ENCODE peak calls at places on chromosomes 7 and 10, in six cellular contexts. V is aorta; H is heart left ventricle; L is cardiac fibroblast; T is CD4-positive, CD25-positive, alpha-beta regulatory T cell; J is uterus. R is an unnamed sample.

GRCh38 chr7:12229046-12229445 is 18.0 kb downstream of the TMEM106B start:
- DNase-seq in H (no peak), V (no peak), J (no peak), L (peak), T (no peak), R (no peak)

GRCh38 chr7:130875265-130875741 is 141.3 kb upstream of the KLF14 start:
- DNase-seq in L (peak), T (peak), V (no peak), J (no peak), H (no peak), R (peak)

GRCh38 chr10:61130366-61130765 is 186.4 kb upstream of the RHOBTB1 start:
- DNase-seq in L (no peak), H (no peak), V (no peak), J (no peak), T (no peak), R (no peak)

GRCh38 chr7:150976529-150977381 is 1.4 kb downstream of the KCNH2 start:
- DNase-seq in L (no peak), J (peak), T (no peak), V (no peak), H (peak), R (no peak)

GRCh38 chr7:36723951-36724664 is at the start of gene AOAH:
- DNase-seq in T (peak), J (no peak), L (no peak), V (peak), H (peak), R (peak)

GRCh38 chr7:117323877-117324699 is 1.2 kb upstream of the WNT2 start:
- DNase-seq in H (peak), J (peak), T (peak), L (peak), V (peak), R (no peak)

GRCh38 chr10:61153766-61154165 is 209.8 kb upstream of the RHOBTB1 start:
- DNase-seq in J (no peak), H (no peak), T (no peak), L (peak), V (no peak), R (no peak)

GRCh38 chr7:22662490-22663145 is 64.4 kb upstream of the IL6 start:
- DNase-seq in J (no peak), L (no peak), T (no peak), V (no peak), H (no peak), R (no peak)

GRCh38 chr7:65317372-65317771 is 56.3 kb upstream of the ZNF92 start:
- DNase-seq in V (no peak), T (no peak), H (no peak), L (no peak), J (no peak), R (no peak)

GRCh38 chr10:124105594-124105993 is 12.2 kb upstream of the CHST15 start:
- DNase-seq in L (no peak), V (no peak), T (no peak), H (no peak), J (no peak), R (no peak)

GRCh38 chr7:949021-949934 is 5.2 kb downstream of the ADAP1 start:
- DNase-seq in L (no peak), J (no peak), H (no peak), T (no peak), V (peak), R (peak)

GRCh38 chr7:7917593-7917992 is 51.0 kb upstream of the GLCCI1 start:
- DNase-seq in V (no peak), H (no peak), L (no peak), J (no peak), T (no peak), R (no peak)

GRCh38 chr10:123284022-123284421 is 129.8 kb downstream of the BUB3 start:
- DNase-seq in H (no peak), V (no peak), J (no peak), T (peak), L (no peak), R (no peak)

GRCh38 chr10:133131053-133131452 is 29.0 kb upstream of the KNDC1 start:
- DNase-seq in V (peak), T (no peak), L (no peak), H (no peak), J (peak), R (no peak)

DNA sequence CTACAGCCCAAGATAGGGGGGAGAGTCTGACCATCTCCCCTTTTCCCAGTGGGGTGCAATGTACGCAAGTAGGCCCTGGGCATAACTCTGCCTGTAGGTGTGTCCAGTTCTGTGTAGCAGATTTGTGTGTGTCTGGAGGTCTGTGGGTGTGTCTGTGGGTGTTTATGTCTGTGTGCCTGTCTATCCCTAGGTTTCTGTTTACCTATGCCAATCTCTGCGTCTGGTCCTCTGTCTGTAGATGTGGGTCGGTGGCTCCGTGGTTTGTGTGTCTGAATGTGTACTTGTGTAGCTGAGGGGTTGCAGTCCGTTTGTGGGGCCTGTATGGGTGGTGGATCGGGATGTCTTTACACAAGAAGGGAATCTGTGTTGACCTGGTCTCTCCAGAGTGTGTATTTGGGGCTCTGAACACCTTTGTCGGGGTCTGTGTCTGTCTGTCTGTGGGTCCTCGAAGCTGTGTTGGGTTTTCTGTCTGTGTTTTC is 948 bp downstream of the NYAP1 start:
- DNase-seq in T (no peak), V (no peak), L (no peak), J (no peak), H (no peak), R (no peak)
- H3K4me3 ChIP-seq in T (no peak), V (no peak), L (no peak), J (peak), H (no peak), R (no peak)

GRCh38 chr7:78863248-78863647 is 590.2 kb downstream of the MAGI2 start:
- DNase-seq in H (no peak), L (no peak), T (no peak), J (no peak), V (no peak), R (no peak)

DNA sequence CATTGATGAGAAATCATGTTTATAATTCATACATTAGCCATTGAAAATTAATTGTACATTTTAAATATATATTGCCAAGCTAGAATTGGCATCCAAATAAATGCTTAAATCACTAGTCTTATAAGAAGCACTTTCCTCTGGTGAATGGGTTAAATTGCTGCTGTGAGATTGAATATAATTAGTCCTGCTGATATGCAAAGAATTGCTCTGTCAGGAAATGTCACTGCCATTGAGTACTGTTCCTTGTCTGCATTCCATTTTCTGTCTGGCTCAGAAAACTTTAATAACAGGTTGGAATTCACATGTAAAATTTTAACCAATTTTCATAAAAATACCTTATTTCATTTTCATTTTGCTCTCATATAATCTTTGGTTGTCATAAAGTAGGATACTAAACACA is 589.1 kb downstream of the MAGI2 start:
- DNase-seq in L (no peak), T (no peak), H (no peak), V (no peak), J (no peak), R (no peak)
- H3K4me3 ChIP-seq in L (no peak), T (no peak), H (no peak), V (no peak), J (no peak), R (no peak)

GRCh38 chr10:120978589-120979252 is 127.6 kb downstream of the WDR11 start:
- DNase-seq in L (no peak), J (peak), V (no peak), H (no peak), T (no peak), R (no peak)
- H3K4me3 ChIP-seq in L (no peak), J (peak), V (no peak), H (no peak), T (no peak), R (peak)

GRCh38 chr10:130301026-130301892 is 165.1 kb downstream of the GLRX3 start:
- DNase-seq in L (peak), J (no peak), V (peak), T (peak), H (no peak), R (no peak)
- H3K4me3 ChIP-seq in L (no peak), J (no peak), V (peak), T (peak), H (peak), R (peak)

DNA sequence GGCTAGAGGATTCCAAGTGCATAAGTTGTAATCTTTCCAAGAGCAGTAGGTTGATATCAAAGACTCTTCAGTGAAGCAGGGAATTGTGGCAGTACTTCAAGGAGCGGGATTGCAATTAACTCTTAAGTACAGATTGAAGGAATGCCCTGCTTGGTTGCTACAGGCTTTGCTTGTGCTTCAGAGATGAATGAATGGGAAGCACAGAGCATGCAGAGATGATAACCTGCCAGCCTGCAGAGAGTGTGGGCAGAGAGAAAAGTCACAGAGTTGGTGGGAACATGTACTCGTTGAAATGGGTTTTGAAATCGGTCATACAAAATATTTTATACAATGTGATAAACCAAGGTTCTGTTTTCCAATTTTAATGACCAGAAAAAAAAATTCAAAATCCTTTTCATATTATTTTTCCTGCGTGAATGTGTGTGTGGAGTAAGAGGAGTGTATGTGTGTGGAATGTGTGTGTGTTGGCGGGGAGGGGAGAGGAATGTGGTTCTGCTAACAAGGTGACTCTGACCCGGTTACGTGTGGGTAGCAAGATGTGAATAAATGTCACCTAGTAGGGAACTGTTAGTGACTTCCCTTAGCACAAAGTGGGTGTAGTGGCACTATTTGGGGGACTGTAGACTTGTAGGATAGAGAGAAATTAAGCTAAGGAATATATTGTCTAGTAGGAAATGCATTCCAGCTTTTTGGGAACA is 697.8 kb downstream of the GATA3 start:
- DNase-seq in J (no peak), L (no peak), H (no peak), V (no peak), T (no peak), R (no peak)
- H3K4me3 ChIP-seq in J (no peak), L (no peak), H (no peak), V (no peak), T (no peak), R (no peak)

GRCh38 chr7:26372211-26372610 is 80.5 kb downstream of the SNX10 start:
- DNase-seq in L (no peak), V (no peak), T (no peak), H (no peak), J (no peak), R (no peak)

GRCh38 chr7:26369519-26370385 is 78.1 kb downstream of the SNX10 start:
- DNase-seq in T (peak), L (peak), H (peak), J (no peak), V (no peak), R (no peak)

GRCh38 chr7:26374665-26375373 is 83.2 kb downstream of the SNX10 start:
- DNase-seq in H (no peak), V (no peak), J (no peak), L (no peak), T (no peak), R (no peak)

GRCh38 chr7:26375604-26376207 is 84.0 kb downstream of the SNX10 start:
- DNase-seq in L (no peak), J (no peak), H (no peak), V (no peak), T (peak), R (no peak)

GRCh38 chr7:26372738-26373137 is 81.1 kb downstream of the SNX10 start:
- DNase-seq in J (no peak), H (no peak), V (no peak), T (no peak), L (no peak), R (no peak)
- H3K4me3 ChIP-seq in J (no peak), H (no peak), V (no peak), T (no peak), L (no peak), R (no peak)

DNA sequence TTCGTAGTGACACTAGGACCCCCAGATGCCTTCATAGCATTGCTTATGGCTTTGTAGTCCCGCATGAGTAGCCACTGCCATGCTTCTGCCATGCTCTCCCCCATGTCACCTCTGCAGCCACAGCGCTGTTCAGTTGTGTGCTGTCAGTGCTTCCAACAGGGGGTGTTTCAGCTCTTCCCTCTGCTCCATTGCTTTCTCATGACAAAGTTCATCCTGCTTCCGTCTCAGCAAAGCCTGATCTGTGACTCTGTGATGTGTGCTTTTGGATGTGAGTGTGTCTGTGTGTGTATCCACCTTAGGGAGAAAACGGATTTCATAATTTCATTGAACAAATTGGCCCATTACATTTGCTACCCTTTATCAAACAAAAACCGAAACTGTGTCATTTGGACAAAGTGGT is 134.9 kb upstream of the SAMD8 start:
- DNase-seq in L (no peak), H (no peak), J (no peak), T (no peak), V (no peak), R (no peak)
- H3K4me3 ChIP-seq in L (no peak), H (no peak), J (no peak), T (no peak), V (no peak), R (no peak)

GRCh38 chr10:100286051-100287033 is at the start of gene BLOC1S2:
- DNase-seq in J (peak), T (peak), L (peak), V (peak), H (peak), R (peak)
- H3K4me3 ChIP-seq in J (peak), T (peak), L (peak), V (peak), H (peak), R (peak)

GRCh38 chr10:6578221-6579192 is 1.6 kb downstream of the PRKCQ start:
- DNase-seq in T (peak), J (no peak), V (no peak), L (no peak), H (no peak), R (no peak)

GRCh38 chr10:6579904-6580278 is at the start of gene PRKCQ:
- DNase-seq in J (no peak), L (peak), T (no peak), H (no peak), V (no peak), R (no peak)

GRCh38 chr10:6580279-6581029 is 378 bp upstream of the PRKCQ start:
- DNase-seq in V (peak), L (peak), T (peak), H (peak), J (peak), R (peak)

GRCh38 chr10:6581750-6582697 is 1.9 kb upstream of the PRKCQ start:
- DNase-seq in H (no peak), V (no peak), T (peak), L (no peak), J (no peak), R (no peak)

DNA sequence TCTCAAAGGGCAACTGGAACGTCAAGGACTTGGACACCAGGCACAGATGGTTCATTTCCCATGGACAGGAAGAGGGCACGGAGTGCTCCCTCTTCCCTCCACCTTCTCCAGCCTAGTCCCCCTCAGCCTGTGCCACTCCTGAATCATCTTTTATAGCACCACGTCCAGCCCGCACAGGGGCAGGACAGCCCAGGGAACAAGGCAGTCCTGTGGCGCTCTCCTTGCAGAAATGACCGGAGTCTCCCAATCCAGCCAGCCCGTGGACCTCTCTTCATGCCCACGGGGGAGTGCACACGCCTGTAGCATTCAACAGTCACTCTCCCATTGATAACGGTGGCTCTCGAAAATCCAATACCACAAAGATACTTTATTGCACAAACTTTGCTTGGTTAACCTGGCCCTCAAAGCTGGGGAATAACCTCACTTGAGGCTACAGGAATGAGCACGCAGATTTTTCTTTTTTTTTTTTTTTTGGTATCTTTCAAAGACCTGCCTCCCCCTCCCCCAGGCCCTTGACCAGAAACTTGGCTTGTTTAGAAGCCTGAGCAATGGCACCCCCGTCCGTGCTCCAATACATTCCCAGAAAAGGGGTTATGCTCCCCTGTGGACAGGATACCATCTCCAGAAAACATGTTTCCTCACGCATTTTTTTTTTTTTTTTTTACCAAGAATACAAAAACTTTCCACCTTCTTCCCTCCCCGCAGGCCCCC is 728 bp downstream of the PRKCQ start:
- DNase-seq in V (no peak), H (no peak), T (peak), L (no peak), J (no peak), R (no peak)
- H3K4me3 ChIP-seq in V (no peak), H (peak), T (peak), L (peak), J (peak), R (peak)

R was measured in stomach.